ENCODE peak calls at places on chromosomes 1 and 21, in five cellular contexts. B is caudate nucleus, I is left ventricle myocardium superior, U is natural killer cell, O is upper lobe of right lung. P is an unnamed sample.

GRCh38 chr1:224644553-224645154 is 28.5 kb downstream of the CNIH3 start:
- DNase-seq in B (peak; percentile 18), I (no peak), U (peak; percentile 29), O (no peak), P (peak; percentile 11)

GRCh38 chr1:55225228-55225627 is 10.1 kb upstream of the USP24 start:
- DNase-seq in B (no peak), I (no peak), U (no peak), O (no peak), P (no peak)

GRCh38 chr21:37601027-37601426 is 234.5 kb downstream of the DYRK1A start:
- DNase-seq in B (no peak), I (no peak), U (no peak), O (no peak), P (no peak)

GRCh38 chr1:21875621-21876063 is 61.5 kb downstream of the HSPG2 start:
- DNase-seq in B (no peak), I (peak; percentile 22), U (no peak), O (no peak), P (no peak)

GRCh38 chr1:154948079-154948478 is 7.8 kb downstream of the PBXIP1 start:
- DNase-seq in B (no peak), I (peak; percentile 30), U (no peak), O (no peak), P (no peak)

GRCh38 chr21:38306833-38307232 is 50.0 kb downstream of the KCNJ15 start:
- DNase-seq in B (no peak), I (no peak), U (no peak), O (no peak), P (no peak)

GRCh38 chr1:14784790-14785773 is 186.6 kb downstream of the KAZN start:
- DNase-seq in B (no peak), I (no peak), U (no peak), O (no peak), P (no peak)

GRCh38 chr1:115656461-115657077 is 14.8 kb downstream of the VANGL1 start:
- DNase-seq in B (no peak), I (no peak), U (no peak), O (no peak), P (no peak)

GRCh38 chr1:48030211-48030610 is 33.0 kb upstream of the TRABD2B start:
- DNase-seq in B (no peak), I (no peak), U (no peak), O (no peak), P (no peak)

GRCh38 chr1:240190881-240191385 is 99.2 kb downstream of the FMN2 start:
- DNase-seq in B (peak; percentile 11), I (no peak), U (no peak), O (no peak), P (no peak)

GRCh38 chr1:112263464-112263863 is 132.6 kb upstream of the CTTNBP2NL start:
- DNase-seq in B (no peak), I (no peak), U (no peak), O (no peak), P (no peak)

GRCh38 chr1:37704966-37705365 is 12.7 kb downstream of the CDCA8 start:
- DNase-seq in B (no peak), I (no peak), U (no peak), O (no peak), P (no peak)

GRCh38 chr1:44412591-44412990 is 7.5 kb downstream of the RNF220 start:
- DNase-seq in B (no peak), I (no peak), U (no peak), O (no peak), P (no peak)

GRCh38 chr1:30318864-30319718 is 404.3 kb downstream of the MATN1 start:
- DNase-seq in B (no peak), I (no peak), U (peak; percentile 8), O (no peak), P (no peak)

GRCh38 chr1:182765416-182765815 is 24.2 kb upstream of the NPL start:
- DNase-seq in B (no peak), I (no peak), U (no peak), O (no peak), P (no peak)